ENCODE peak calls at places on chromosomes 12 and 14, in seven cellular contexts. One of them, this sample, is unnamed.
A peak's percentile ranks its signal among the peaks of the same experiment; 100 is the strongest.

GRCh38 chr12:84974177-84974815 is 61.7 kb upstream of the SLC6A15 start:
- DNase-seq in fibroblast of lung: no peak
- DNase-seq in HCT116: no peak
- DNase-seq in NT2/D1: no peak
- DNase-seq in stomach: no peak
- DNase-seq in uterus: no peak
- DNase-seq in CD4-positive, CD25-positive, alpha-beta regulatory T cell: no peak
- DNase-seq in this sample: no peak

GRCh38 chr12:107359382-107359781 is 266.0 kb upstream of the CRY1 start:
- DNase-seq in fibroblast of lung: peak; percentile 74
- DNase-seq in HCT116: no peak
- DNase-seq in NT2/D1: no peak
- DNase-seq in stomach: no peak
- DNase-seq in uterus: no peak
- DNase-seq in CD4-positive, CD25-positive, alpha-beta regulatory T cell: no peak
- DNase-seq in this sample: no peak

GRCh38 chr12:123897221-123897620 is 75.4 kb downstream of the CCDC92 start:
- DNase-seq in fibroblast of lung: peak; percentile 82
- DNase-seq in HCT116: peak; percentile 39
- DNase-seq in NT2/D1: no peak
- DNase-seq in stomach: no peak
- DNase-seq in uterus: no peak
- DNase-seq in CD4-positive, CD25-positive, alpha-beta regulatory T cell: no peak
- DNase-seq in this sample: no peak

GRCh38 chr14:90381011-90381790 is 15.6 kb upstream of the CALM1 start:
- DNase-seq in fibroblast of lung: peak; percentile 31
- DNase-seq in HCT116: no peak
- DNase-seq in NT2/D1: no peak
- DNase-seq in stomach: peak; percentile 34
- DNase-seq in uterus: peak; percentile 59
- DNase-seq in CD4-positive, CD25-positive, alpha-beta regulatory T cell: no peak
- DNase-seq in this sample: no peak

GRCh38 chr12:119375619-119376018 is 41.1 kb downstream of the CCDC60 start:
- DNase-seq in fibroblast of lung: no peak
- DNase-seq in HCT116: no peak
- DNase-seq in NT2/D1: no peak
- DNase-seq in stomach: no peak
- DNase-seq in uterus: no peak
- DNase-seq in CD4-positive, CD25-positive, alpha-beta regulatory T cell: no peak
- DNase-seq in this sample: no peak

GRCh38 chr12:80332827-80333226 is 111.2 kb upstream of the PTPRQ start:
- DNase-seq in fibroblast of lung: no peak
- DNase-seq in HCT116: no peak
- DNase-seq in NT2/D1: no peak
- DNase-seq in stomach: no peak
- DNase-seq in uterus: no peak
- DNase-seq in CD4-positive, CD25-positive, alpha-beta regulatory T cell: no peak
- DNase-seq in this sample: no peak

GRCh38 chr12:56300644-56301464 is 724 bp upstream of the CS start:
- DNase-seq in fibroblast of lung: no peak
- DNase-seq in HCT116: no peak
- DNase-seq in NT2/D1: no peak
- DNase-seq in stomach: no peak
- DNase-seq in uterus: no peak
- DNase-seq in CD4-positive, CD25-positive, alpha-beta regulatory T cell: no peak
- DNase-seq in this sample: no peak

GRCh38 chr14:54686219-54686870 is 119.4 kb downstream of the SAMD4A start:
- DNase-seq in fibroblast of lung: peak; percentile 95
- DNase-seq in HCT116: no peak
- DNase-seq in NT2/D1: no peak
- DNase-seq in stomach: no peak
- DNase-seq in uterus: peak; percentile 77
- DNase-seq in CD4-positive, CD25-positive, alpha-beta regulatory T cell: no peak
- DNase-seq in this sample: no peak

GRCh38 chr14:59225281-59225680 is 36.8 kb downstream of the DAAM1 start:
- DNase-seq in fibroblast of lung: no peak
- DNase-seq in HCT116: no peak
- DNase-seq in NT2/D1: no peak
- DNase-seq in stomach: no peak
- DNase-seq in uterus: no peak
- DNase-seq in CD4-positive, CD25-positive, alpha-beta regulatory T cell: no peak
- DNase-seq in this sample: no peak
- H3K4me3 ChIP-seq in fibroblast of lung: no peak overlapping the region
- H3K4me3 ChIP-seq in HCT116: no peak overlapping the region
- H3K4me3 ChIP-seq in NT2/D1: no peak overlapping the region
- H3K4me3 ChIP-seq in stomach: no peak overlapping the region
- H3K4me3 ChIP-seq in uterus: no peak overlapping the region
- H3K4me3 ChIP-seq in CD4-positive, CD25-positive, alpha-beta regulatory T cell: no peak overlapping the region
- H3K4me3 ChIP-seq in this sample: no peak overlapping the region

GRCh38 chr12:111503116-111503515 is 96.0 kb downstream of the ATXN2 start:
- DNase-seq in fibroblast of lung: no peak
- DNase-seq in HCT116: no peak
- DNase-seq in NT2/D1: no peak
- DNase-seq in stomach: no peak
- DNase-seq in uterus: no peak
- DNase-seq in CD4-positive, CD25-positive, alpha-beta regulatory T cell: no peak
- DNase-seq in this sample: no peak

GRCh38 chr12:111505601-111506036 is 93.5 kb downstream of the ATXN2 start:
- DNase-seq in fibroblast of lung: peak; percentile 6
- DNase-seq in HCT116: no peak
- DNase-seq in NT2/D1: no peak
- DNase-seq in stomach: no peak
- DNase-seq in uterus: no peak
- DNase-seq in CD4-positive, CD25-positive, alpha-beta regulatory T cell: no peak
- DNase-seq in this sample: no peak

DNA sequence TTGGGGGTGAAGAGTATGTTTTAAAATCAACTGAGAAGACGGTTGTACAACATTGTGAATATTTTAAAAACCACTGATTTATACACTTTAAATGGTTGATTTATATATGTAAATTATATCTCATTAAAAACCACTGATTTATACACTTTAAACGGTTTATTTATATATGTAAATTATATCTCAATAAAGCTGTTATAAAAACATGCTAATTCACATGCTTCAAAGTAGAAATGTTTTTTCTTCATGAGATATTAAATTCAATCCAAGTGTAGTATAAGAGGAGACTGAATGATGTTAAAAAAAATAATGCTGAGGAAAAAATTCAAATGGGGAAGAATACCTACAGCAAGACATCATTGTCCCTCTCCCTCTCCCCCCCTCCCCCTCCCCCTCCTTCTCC is 92.9 kb downstream of the ATXN2 start:
- DNase-seq in fibroblast of lung: no peak
- DNase-seq in HCT116: no peak
- DNase-seq in NT2/D1: no peak
- DNase-seq in stomach: no peak
- DNase-seq in uterus: no peak
- DNase-seq in CD4-positive, CD25-positive, alpha-beta regulatory T cell: no peak
- DNase-seq in this sample: no peak
- H3K36me3 ChIP-seq in fibroblast of lung: peaks cover 11% of the 10 kb centered on the region
- H3K36me3 ChIP-seq in HCT116: peaks cover 20% of the 10 kb centered on the region
- H3K36me3 ChIP-seq in NT2/D1: peaks cover 64% of the 10 kb centered on the region
- H3K36me3 ChIP-seq in stomach: peaks cover 90% of the 10 kb centered on the region
- H3K36me3 ChIP-seq in uterus: peaks cover 3% of the 10 kb centered on the region
- H3K36me3 ChIP-seq in CD4-positive, CD25-positive, alpha-beta regulatory T cell: peaks cover 42% of the 10 kb centered on the region
- H3K36me3 ChIP-seq in this sample: peaks cover 59% of the 10 kb centered on the region

GRCh38 chr12:105382771-105383632 is 52.5 kb downstream of the C12orf75 start:
- DNase-seq in fibroblast of lung: peak; percentile 72
- DNase-seq in HCT116: peak; percentile 41
- DNase-seq in NT2/D1: peak; percentile 38
- DNase-seq in stomach: no peak
- DNase-seq in uterus: peak; percentile 17
- DNase-seq in CD4-positive, CD25-positive, alpha-beta regulatory T cell: peak; percentile 12
- DNase-seq in this sample: peak; percentile 37
- H3K4me3 ChIP-seq in fibroblast of lung: peak overlapping the region; percentile 48
- H3K4me3 ChIP-seq in HCT116: no peak overlapping the region
- H3K4me3 ChIP-seq in NT2/D1: no peak overlapping the region
- H3K4me3 ChIP-seq in stomach: peak overlapping the region; percentile 27
- H3K4me3 ChIP-seq in uterus: no peak overlapping the region
- H3K4me3 ChIP-seq in CD4-positive, CD25-positive, alpha-beta regulatory T cell: no peak overlapping the region
- H3K4me3 ChIP-seq in this sample: peak overlapping the region; percentile 43

GRCh38 chr14:25056688-25057078 is 6.7 kb upstream of the STXBP6 start:
- DNase-seq in fibroblast of lung: peak; percentile 50
- DNase-seq in HCT116: no peak
- DNase-seq in NT2/D1: no peak
- DNase-seq in stomach: no peak
- DNase-seq in uterus: no peak
- DNase-seq in CD4-positive, CD25-positive, alpha-beta regulatory T cell: no peak
- DNase-seq in this sample: no peak
- H3K36me3 ChIP-seq in fibroblast of lung: no peaks in the 10 kb centered on the region
- H3K36me3 ChIP-seq in HCT116: no peaks in the 10 kb centered on the region
- H3K36me3 ChIP-seq in NT2/D1: no peaks in the 10 kb centered on the region
- H3K36me3 ChIP-seq in stomach: no peaks in the 10 kb centered on the region
- H3K36me3 ChIP-seq in uterus: no peaks in the 10 kb centered on the region
- H3K36me3 ChIP-seq in CD4-positive, CD25-positive, alpha-beta regulatory T cell: no peaks in the 10 kb centered on the region
- H3K36me3 ChIP-seq in this sample: no peaks in the 10 kb centered on the region

DNA sequence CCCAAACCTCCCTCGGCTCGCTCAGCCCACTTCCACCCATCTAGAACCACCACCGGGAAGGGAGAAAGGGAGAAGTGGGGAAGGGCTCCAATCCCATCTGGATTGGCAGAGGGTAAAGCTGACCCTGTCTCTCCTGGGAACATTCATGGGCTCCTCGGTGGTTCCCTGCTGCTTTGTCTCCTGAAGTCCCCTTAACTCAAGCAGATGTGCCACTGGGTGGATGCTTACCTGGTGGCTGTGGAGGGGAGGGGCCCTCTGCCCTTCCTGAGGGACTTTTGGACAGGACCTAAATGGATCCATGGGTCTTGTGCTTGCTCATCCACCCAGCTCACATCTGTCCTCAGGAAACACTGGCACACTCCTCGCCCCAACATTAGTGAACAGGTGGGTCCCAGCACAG is 2.2 kb upstream of the CDC42BPB start:
- DNase-seq in fibroblast of lung: no peak
- DNase-seq in HCT116: no peak
- DNase-seq in NT2/D1: no peak
- DNase-seq in stomach: no peak
- DNase-seq in uterus: no peak
- DNase-seq in CD4-positive, CD25-positive, alpha-beta regulatory T cell: no peak
- DNase-seq in this sample: no peak
- H3K4me3 ChIP-seq in fibroblast of lung: peak overlapping the region; percentile 20
- H3K4me3 ChIP-seq in HCT116: no peak overlapping the region
- H3K4me3 ChIP-seq in NT2/D1: no peak overlapping the region
- H3K4me3 ChIP-seq in stomach: no peak overlapping the region
- H3K4me3 ChIP-seq in uterus: no peak overlapping the region
- H3K4me3 ChIP-seq in CD4-positive, CD25-positive, alpha-beta regulatory T cell: no peak overlapping the region
- H3K4me3 ChIP-seq in this sample: no peak overlapping the region

DNA sequence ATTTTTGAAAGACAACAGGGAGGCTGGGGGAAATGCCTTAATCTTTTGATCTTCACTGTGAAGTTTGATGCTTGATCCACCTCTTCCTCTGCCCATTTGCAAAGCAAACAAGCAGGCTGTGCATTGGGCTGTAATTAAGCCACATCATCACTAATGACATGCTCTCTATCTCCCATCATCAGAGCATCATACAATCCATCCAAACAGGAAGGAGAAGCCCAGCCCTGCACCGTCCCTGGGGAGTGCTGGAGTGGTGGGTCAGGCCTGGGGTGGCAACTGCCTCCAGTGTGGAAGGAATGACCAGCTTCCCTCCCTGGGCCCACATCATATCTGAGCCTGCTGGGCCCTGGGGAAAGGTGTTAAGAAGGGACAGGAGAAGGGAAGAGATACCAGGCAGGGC is 6.9 kb upstream of the KRT74 start:
- DNase-seq in fibroblast of lung: no peak
- DNase-seq in HCT116: no peak
- DNase-seq in NT2/D1: no peak
- DNase-seq in stomach: no peak
- DNase-seq in uterus: no peak
- DNase-seq in CD4-positive, CD25-positive, alpha-beta regulatory T cell: no peak
- DNase-seq in this sample: no peak
- H3K36me3 ChIP-seq in fibroblast of lung: no peaks in the 10 kb centered on the region
- H3K36me3 ChIP-seq in HCT116: no peaks in the 10 kb centered on the region
- H3K36me3 ChIP-seq in NT2/D1: no peaks in the 10 kb centered on the region
- H3K36me3 ChIP-seq in stomach: no peaks in the 10 kb centered on the region
- H3K36me3 ChIP-seq in uterus: no peaks in the 10 kb centered on the region
- H3K36me3 ChIP-seq in CD4-positive, CD25-positive, alpha-beta regulatory T cell: no peaks in the 10 kb centered on the region
- H3K36me3 ChIP-seq in this sample: no peaks in the 10 kb centered on the region

GRCh38 chr12:19113464-19113863 is 16.1 kb upstream of the PLEKHA5 start:
- DNase-seq in fibroblast of lung: no peak
- DNase-seq in HCT116: no peak
- DNase-seq in NT2/D1: no peak
- DNase-seq in stomach: no peak
- DNase-seq in uterus: no peak
- DNase-seq in CD4-positive, CD25-positive, alpha-beta regulatory T cell: no peak
- DNase-seq in this sample: no peak
- H3K4me3 ChIP-seq in fibroblast of lung: no peak overlapping the region
- H3K4me3 ChIP-seq in HCT116: no peak overlapping the region
- H3K4me3 ChIP-seq in NT2/D1: no peak overlapping the region
- H3K4me3 ChIP-seq in stomach: no peak overlapping the region
- H3K4me3 ChIP-seq in uterus: no peak overlapping the region
- H3K4me3 ChIP-seq in CD4-positive, CD25-positive, alpha-beta regulatory T cell: no peak overlapping the region
- H3K4me3 ChIP-seq in this sample: no peak overlapping the region

GRCh38 chr12:68755536-68756243 is 9.7 kb downstream of the SLC35E3 start:
- DNase-seq in fibroblast of lung: no peak
- DNase-seq in HCT116: no peak
- DNase-seq in NT2/D1: no peak
- DNase-seq in stomach: no peak
- DNase-seq in uterus: no peak
- DNase-seq in CD4-positive, CD25-positive, alpha-beta regulatory T cell: no peak
- DNase-seq in this sample: no peak
- H3K36me3 ChIP-seq in fibroblast of lung: peaks cover 1% of the 10 kb centered on the region
- H3K36me3 ChIP-seq in HCT116: peaks cover 12% of the 10 kb centered on the region
- H3K36me3 ChIP-seq in NT2/D1: peaks cover 67% of the 10 kb centered on the region
- H3K36me3 ChIP-seq in stomach: peaks cover 87% of the 10 kb centered on the region
- H3K36me3 ChIP-seq in uterus: no peaks in the 10 kb centered on the region
- H3K36me3 ChIP-seq in CD4-positive, CD25-positive, alpha-beta regulatory T cell: peaks cover 35% of the 10 kb centered on the region
- H3K36me3 ChIP-seq in this sample: peaks cover 19% of the 10 kb centered on the region

This sample was measured in SK-N-MC.